ENCODE peak calls at places on chromosomes 7 and 10, in six cellular contexts. I is pancreas; E is SK-N-SH; W is foreskin fibroblast; D is right lobe of liver; R is CD8-positive, alpha-beta memory T cell. B is an unnamed sample.

GRCh38 chr7:141042222-141043193 is 27.8 kb upstream of the MRPS33 start:
- DNase-seq in R (no peak), D (no peak), I (no peak), W (no peak), E (no peak), B (no peak)

GRCh38 chr7:7219216-7219615 is 36.9 kb downstream of the C1GALT1 start:
- DNase-seq in D (no peak), I (no peak), R (no peak), W (peak), E (no peak), B (no peak)

GRCh38 chr7:129781856-129782256 is 170.3 kb downstream of the NRF1 start:
- DNase-seq in R (no peak), E (peak), I (no peak), W (no peak), D (no peak), B (no peak)

GRCh38 chr10:101816913-101817541 is 1.2 kb downstream of the OGA start:
- DNase-seq in R (no peak), W (no peak), E (no peak), I (no peak), D (no peak), B (no peak)

GRCh38 chr10:116722736-116723427 is 19.5 kb downstream of the HSPA12A start:
- DNase-seq in R (no peak), I (no peak), E (peak), W (no peak), D (no peak), B (no peak)

GRCh38 chr7:83413831-83414230 is 235.1 kb downstream of the SEMA3E start:
- DNase-seq in D (no peak), R (no peak), I (no peak), E (peak), W (peak), B (no peak)

GRCh38 chr7:47804767-47805545 is 143.3 kb downstream of the PKD1L1 start:
- DNase-seq in E (no peak), W (no peak), R (no peak), D (no peak), I (no peak), B (no peak)

GRCh38 chr7:105810556-105810955 is 65.8 kb downstream of the ATXN7L1 start:
- DNase-seq in I (no peak), E (no peak), W (no peak), R (no peak), D (no peak), B (no peak)

GRCh38 chr10:123394382-123394781 is 240.2 kb downstream of the BUB3 start:
- DNase-seq in W (no peak), D (no peak), E (no peak), R (no peak), I (no peak), B (no peak)

GRCh38 chr7:34900891-34901493 is 136.3 kb downstream of the DPY19L1 start:
- DNase-seq in W (no peak), R (no peak), I (no peak), E (peak), D (no peak), B (no peak)

GRCh38 chr7:47100815-47101435 is 481.0 kb downstream of the TNS3 start:
- DNase-seq in R (no peak), I (peak), E (peak), D (peak), W (peak), B (no peak)

GRCh38 chr10:125135771-125136035 is 24.7 kb downstream of the CTBP2 start:
- DNase-seq in D (no peak), R (no peak), E (no peak), W (no peak), I (peak), B (no peak)

GRCh38 chr10:48449501-48450232 is 143.2 kb downstream of the MAPK8 start:
- DNase-seq in D (peak), I (no peak), R (no peak), W (no peak), E (no peak), B (no peak)

GRCh38 chr7:132576723-132577089 is 436 bp upstream of the PLXNA4 start:
- DNase-seq in E (peak), W (no peak), R (no peak), D (no peak), I (no peak), B (no peak)

GRCh38 chr7:4702961-4703512 is 20.9 kb downstream of the FOXK1 start:
- DNase-seq in D (no peak), R (no peak), I (no peak), E (no peak), W (no peak), B (no peak)

GRCh38 chr7:149334219-149334618 is 72.2 kb downstream of the ZNF783 start:
- DNase-seq in D (no peak), E (no peak), R (no peak), I (no peak), W (no peak), B (no peak)

GRCh38 chr10:64682043-64682442 is 1160.8 kb downstream of the REEP3 start:
- DNase-seq in W (no peak), R (no peak), D (no peak), I (no peak), E (no peak), B (no peak)

GRCh38 chr10:125132331-125132730 is 28.0 kb downstream of the CTBP2 start:
- DNase-seq in D (no peak), R (no peak), E (no peak), I (peak), W (no peak), B (no peak)

GRCh38 chr7:45901566-45901965 is 13.3 kb downstream of the IGFBP1 start:
- DNase-seq in D (no peak), W (no peak), R (no peak), E (no peak), I (no peak), B (no peak)

GRCh38 chr10:30979956-30980355 is 51.7 kb downstream of the ZNF438 start:
- DNase-seq in D (no peak), I (no peak), R (no peak), E (no peak), W (no peak), B (no peak)

GRCh38 chr7:26534649-26535482 is 243.2 kb downstream of the SNX10 start:
- DNase-seq in E (no peak), D (no peak), W (no peak), R (no peak), I (no peak), B (no peak)

GRCh38 chr7:77459311-77459726 is 43.2 kb upstream of the GSAP start:
- DNase-seq in R (no peak), D (no peak), E (no peak), W (no peak), I (no peak), B (no peak)

GRCh38 chr7:50304911-50305621 is 550 bp downstream of the IKZF1 start:
- DNase-seq in E (peak), I (no peak), R (peak), W (no peak), D (no peak), B (no peak)
- H3K4me3 ChIP-seq in E (no peak), I (peak), R (peak), W (no peak), D (peak), B (peak)

GRCh38 chr7:146232604-146233003 is 116.0 kb downstream of the CNTNAP2 start:
- DNase-seq in E (no peak), W (no peak), R (no peak), I (no peak), D (no peak), B (no peak)

GRCh38 chr7:146235210-146235609 is 118.6 kb downstream of the CNTNAP2 start:
- DNase-seq in R (no peak), E (no peak), W (no peak), I (no peak), D (no peak), B (no peak)
- H3K4me3 ChIP-seq in R (no peak), E (no peak), W (no peak), I (no peak), D (no peak), B (no peak)

DNA sequence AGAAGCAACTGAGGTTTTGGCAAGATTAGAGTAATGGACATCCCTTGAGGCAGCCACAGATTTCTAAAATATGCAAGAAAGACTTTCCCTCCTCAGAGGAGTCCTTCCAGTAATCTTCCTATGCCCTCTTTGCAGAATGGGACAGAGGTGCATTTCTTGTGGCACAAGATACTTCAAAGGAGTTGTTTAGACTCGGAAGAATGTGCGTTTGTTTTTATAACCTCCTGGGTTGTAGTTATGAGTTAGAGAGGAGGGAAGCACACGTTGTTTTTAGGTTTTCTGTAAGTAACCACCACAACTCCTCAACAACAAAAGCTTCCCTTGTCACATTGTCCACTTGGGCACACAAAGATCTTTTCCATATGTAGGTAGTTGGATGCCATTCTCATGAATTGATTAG is 78.1 kb upstream of the GLI3 start:
- DNase-seq in E (no peak), I (no peak), D (no peak), W (no peak), R (no peak), B (no peak)
- H3K4me3 ChIP-seq in E (no peak), I (no peak), D (no peak), W (peak), R (no peak), B (no peak)

GRCh38 chr7:51318886-51319579 is 2.4 kb upstream of the COBL start:
- DNase-seq in E (no peak), W (no peak), D (peak), I (no peak), R (no peak), B (peak)

GRCh38 chr7:51316262-51316665 is 345 bp downstream of the COBL start:
- DNase-seq in I (peak), R (no peak), W (no peak), D (peak), E (peak), B (peak)

GRCh38 chr7:51317582-51317910 is 937 bp upstream of the COBL start:
- DNase-seq in R (no peak), E (no peak), I (no peak), D (no peak), W (no peak), B (no peak)

GRCh38 chr7:51316666-51317581 is at the start of gene COBL:
- DNase-seq in I (peak), R (no peak), E (no peak), D (peak), W (no peak), B (peak)

DNA sequence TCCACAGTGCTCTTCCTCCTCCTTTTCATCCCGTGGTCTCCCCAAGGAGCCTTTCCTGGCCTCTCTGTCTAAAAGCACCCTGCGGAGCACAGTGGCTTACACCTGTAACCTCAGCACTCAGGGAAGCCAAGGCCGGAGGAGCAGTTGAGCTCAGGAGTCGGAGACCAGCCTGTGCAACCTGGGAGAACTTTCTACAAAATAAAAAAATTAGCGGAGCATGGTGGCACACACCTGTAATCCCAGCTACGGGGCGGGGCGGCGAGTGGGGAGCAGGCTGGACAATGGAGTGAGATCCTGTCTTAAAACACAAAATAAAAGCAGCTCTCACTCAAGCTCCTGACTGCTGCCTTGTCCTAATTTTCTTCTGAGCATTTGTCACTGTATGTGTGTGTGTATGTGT is 1.4 kb upstream of the COBL start:
- DNase-seq in I (no peak), R (no peak), W (no peak), E (no peak), D (no peak), B (no peak)
- H3K4me3 ChIP-seq in I (peak), R (no peak), W (no peak), E (no peak), D (peak), B (peak)

DNA sequence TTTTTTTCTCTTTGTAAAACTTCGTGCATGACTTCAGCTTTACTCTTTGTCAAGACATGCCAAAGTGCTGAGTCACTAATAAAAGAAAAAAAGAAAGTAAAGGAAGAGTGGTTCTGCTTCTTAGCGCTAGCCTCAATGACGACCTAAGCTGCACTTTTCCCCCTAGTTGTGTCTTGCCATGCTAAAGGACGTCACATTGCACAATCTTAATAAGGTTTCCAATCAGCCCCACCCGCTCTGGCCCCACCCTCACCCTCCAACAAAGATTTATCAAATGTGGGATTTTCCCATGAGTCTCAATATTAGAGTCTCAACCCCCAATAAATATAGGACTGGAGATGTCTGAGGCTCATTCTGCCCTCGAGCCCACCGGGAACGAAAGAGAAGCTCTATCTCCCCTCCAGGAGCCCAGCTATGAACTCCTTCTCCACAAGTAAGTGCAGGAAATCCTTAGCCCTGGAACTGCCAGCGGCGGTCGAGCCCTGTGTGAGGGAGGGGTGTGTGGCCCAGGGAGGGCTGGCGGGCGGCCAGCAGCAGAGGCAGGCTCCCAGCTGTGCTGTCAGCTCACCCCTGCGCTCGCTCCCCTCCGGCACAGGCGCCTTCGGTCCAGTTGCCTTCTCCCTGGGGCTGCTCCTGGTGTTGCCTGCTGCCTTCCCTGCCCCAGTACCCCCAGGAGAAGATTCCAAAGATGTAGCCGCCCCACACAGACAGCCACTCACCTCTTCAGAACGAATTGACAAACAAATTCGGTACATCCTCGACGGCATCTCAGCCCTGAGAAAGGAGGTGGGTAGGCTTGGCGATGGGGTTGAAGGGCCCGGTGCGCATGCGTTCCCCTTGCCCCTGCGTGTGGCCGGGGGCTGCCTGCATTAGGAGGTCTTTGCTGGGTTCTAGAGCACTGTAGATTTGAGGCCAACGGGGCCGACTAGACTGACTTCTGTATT is at the start of gene IL6:
- DNase-seq in D (peak), R (no peak), I (peak), E (peak), W (peak), B (peak)
- H3K4me3 ChIP-seq in D (peak), R (no peak), I (peak), E (peak), W (peak), B (peak)

DNA sequence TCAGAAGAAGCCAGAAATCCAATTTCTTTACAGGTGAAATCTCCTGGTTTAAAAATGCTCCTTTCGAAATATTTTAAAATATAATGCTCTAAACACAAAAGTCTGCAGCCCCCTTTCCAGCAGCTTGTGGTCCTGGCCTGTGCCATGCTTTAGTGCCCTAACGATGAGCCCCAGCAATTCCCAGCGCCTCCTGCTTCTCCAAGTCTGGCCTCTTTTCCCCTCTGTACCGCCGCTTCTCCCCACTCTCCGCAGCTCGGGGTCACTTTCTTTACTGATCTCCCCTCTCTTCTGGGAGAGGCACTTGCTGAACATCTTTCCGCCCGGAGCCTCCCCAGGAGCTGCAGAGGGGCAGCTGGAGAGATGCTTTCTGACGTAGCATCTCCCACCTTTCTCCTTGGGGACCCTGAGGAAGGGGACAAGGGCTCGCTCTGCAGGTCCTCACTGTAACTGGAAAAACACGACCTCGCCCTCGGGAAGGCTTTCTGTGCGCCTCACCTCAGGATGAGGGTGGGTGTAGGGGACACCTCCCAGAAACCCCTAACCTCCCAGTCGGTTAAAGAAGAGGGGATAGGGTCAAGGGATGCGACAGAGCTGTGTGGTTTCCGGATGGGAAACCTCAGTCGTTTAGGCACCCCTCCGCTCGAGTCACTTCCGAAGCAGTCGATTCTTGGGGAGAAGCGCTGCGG is 544 bp upstream of the INA start:
- DNase-seq in W (no peak), R (no peak), D (no peak), I (no peak), E (peak), B (no peak)
- H3K4me3 ChIP-seq in W (peak), R (no peak), D (no peak), I (peak), E (peak), B (no peak)

DNA sequence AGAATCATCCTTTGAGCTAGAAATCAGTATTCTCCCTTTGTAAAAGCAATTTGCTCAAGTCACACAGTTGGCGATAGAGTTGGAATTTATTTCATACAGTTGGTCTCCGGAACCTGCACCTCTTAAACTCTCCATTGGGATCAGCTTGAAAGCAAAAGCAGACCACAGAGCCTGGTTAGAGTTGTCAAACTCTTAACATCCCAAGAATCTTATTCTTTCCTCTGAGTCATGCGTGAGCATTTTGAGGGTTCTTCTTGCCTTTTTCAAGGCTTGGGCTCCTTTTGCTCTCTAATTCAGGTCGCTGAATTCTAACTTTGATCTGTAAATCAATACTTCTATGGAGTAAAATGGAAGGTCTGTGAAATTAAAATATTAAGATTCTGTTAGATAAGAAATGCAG is 19.6 kb upstream of the SCIN start:
- DNase-seq in D (no peak), I (no peak), R (no peak), E (no peak), W (no peak), B (no peak)
- H3K4me3 ChIP-seq in D (no peak), I (no peak), R (no peak), E (no peak), W (no peak), B (no peak)

DNA sequence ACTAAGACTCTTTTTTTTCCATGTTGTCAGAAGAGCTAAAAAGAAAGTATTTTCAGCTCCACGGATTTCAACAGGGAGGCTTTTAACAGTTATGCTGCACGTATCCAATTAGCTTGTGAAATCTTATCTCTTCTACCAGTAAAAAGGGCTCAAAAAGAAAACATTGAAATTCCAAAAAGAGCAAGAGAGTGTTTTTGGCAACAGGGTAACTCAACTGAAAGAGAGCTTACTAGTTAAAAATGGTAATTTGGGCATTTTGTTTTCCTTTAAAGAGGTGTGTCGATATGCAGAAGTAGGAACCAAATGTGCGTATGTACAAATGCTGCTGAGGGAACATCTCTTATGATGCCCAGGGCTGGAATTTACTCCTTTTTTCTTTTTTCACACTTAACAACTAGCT is 292.8 kb downstream of the PRKG1 start:
- DNase-seq in D (no peak), R (no peak), E (no peak), W (no peak), I (no peak), B (no peak)
- H3K4me3 ChIP-seq in D (no peak), R (no peak), E (no peak), W (peak), I (no peak), B (no peak)

DNA sequence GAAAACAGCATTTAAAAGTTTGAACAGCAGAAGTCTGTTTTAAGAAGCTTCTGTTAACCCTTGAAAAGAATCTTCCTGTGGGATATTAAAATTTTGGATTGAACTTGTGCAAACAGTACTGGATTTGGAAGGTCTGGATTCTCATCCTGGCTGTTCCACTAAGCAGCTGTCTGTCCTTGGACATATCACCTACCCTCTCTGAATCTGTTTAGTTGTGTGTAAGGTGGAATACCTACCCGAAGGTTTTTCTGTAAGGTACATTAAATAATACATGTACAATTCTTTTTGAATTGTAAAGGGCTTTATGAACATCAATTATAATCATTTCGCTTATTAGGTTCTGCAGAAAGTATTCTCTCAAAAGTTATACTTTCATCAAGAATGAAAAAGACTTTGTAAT is 2.2 kb downstream of the PDCD4 start:
- DNase-seq in D (no peak), R (no peak), W (no peak), I (no peak), E (no peak), B (no peak)
- H3K4me3 ChIP-seq in D (peak), R (peak), W (peak), I (peak), E (peak), B (peak)

B was measured in Peyer's patch.